ENCODE peak calls at places on chromosomes 13 and 19, in seven cellular contexts. A, U, H, L, M, Q and Z are unnamed samples. For H3K9me3 and H3K27me3, the result is how much of the 10 kb centered on the place peaks cover.

GRCh38 chr13:29858667-29859066 is 8.2 kb upstream of the UBL3 start:
- DNase-seq in A (no peak), L (no peak), H (no peak), U (no peak), M (no peak), Q (no peak), Z (no peak)

GRCh38 chr13:49238621-49239020 is 9.1 kb upstream of the CDADC1 start:
- DNase-seq in H (no peak), L (no peak), U (no peak), M (no peak), Q (no peak), A (no peak), Z (no peak)

GRCh38 chr13:23848639-23849282 is 40.4 kb downstream of the MIPEP start:
- DNase-seq in H (no peak), A (no peak), L (no peak), Q (no peak), U (no peak), M (no peak), Z (no peak)

GRCh38 chr19:10975374-10976036 is 14.7 kb downstream of the SMARCA4 start:
- DNase-seq in A (peak), U (peak), Q (no peak), H (no peak), L (peak), M (no peak), Z (no peak)

GRCh38 chr13:99661791-99662190 is 160.5 kb downstream of the TM9SF2 start:
- DNase-seq in A (no peak), H (no peak), L (no peak), M (peak), Q (no peak), U (no peak), Z (no peak)

GRCh38 chr19:13953021-13953531 is 767 bp downstream of the DCAF15 start:
- DNase-seq in H (no peak), A (no peak), U (peak), Q (no peak), L (no peak), M (peak), Z (peak)

GRCh38 chr19:18253716-18254115 is 20.5 kb downstream of the IQCN start:
- DNase-seq in U (no peak), H (no peak), A (no peak), M (no peak), Q (no peak), L (no peak), Z (no peak)

GRCh38 chr13:83798731-83799130 is 83.5 kb downstream of the SLITRK1 start:
- DNase-seq in M (no peak), A (no peak), H (no peak), U (peak), L (no peak), Q (no peak), Z (no peak)

GRCh38 chr19:46192990-46193650 is 36.4 kb upstream of the IGFL1 start:
- DNase-seq in M (no peak), L (no peak), H (no peak), A (no peak), Q (no peak), U (peak), Z (no peak)

GRCh38 chr13:112619730-112620639 is 32.0 kb upstream of the TUBGCP3 start:
- DNase-seq in U (peak), H (peak), A (no peak), Q (no peak), M (peak), L (no peak), Z (no peak)

GRCh38 chr13:73740681-73741080 is 393.5 kb downstream of the KLF12 start:
- DNase-seq in A (no peak), Q (no peak), M (no peak), L (no peak), U (no peak), H (no peak), Z (no peak)

GRCh38 chr13:78881746-78882145 is 222.8 kb upstream of the OBI1 start:
- DNase-seq in H (no peak), Q (no peak), A (no peak), L (no peak), U (no peak), M (no peak), Z (no peak)

GRCh38 chr13:51479199-51479523 is 26.3 kb upstream of the INTS6 start:
- DNase-seq in H (no peak), Q (no peak), U (peak), A (no peak), L (no peak), M (no peak), Z (no peak)

GRCh38 chr19:38388310-38389100 is at the start of gene SPRED3:
- DNase-seq in H (no peak), L (peak), Q (no peak), M (peak), A (peak), U (no peak), Z (no peak)

GRCh38 chr19:7540761-7541480 is 5.4 kb downstream of the PNPLA6 start:
- DNase-seq in L (peak), A (no peak), H (peak), Q (no peak), M (peak), U (no peak), Z (peak)

GRCh38 chr13:32840840-32841713 is 175.1 kb upstream of the KL start:
- DNase-seq in L (peak), A (no peak), Q (no peak), M (no peak), U (no peak), H (no peak), Z (no peak)

GRCh38 chr13:114059946-114060860 is 72.2 kb downstream of the RASA3 start:
- DNase-seq in Q (no peak), M (no peak), U (no peak), L (peak), H (no peak), A (no peak), Z (no peak)

GRCh38 chr19:18730885-18731513 is 47.5 kb downstream of the CRTC1 start:
- DNase-seq in H (no peak), A (no peak), M (no peak), U (no peak), Q (no peak), L (no peak), Z (no peak)

GRCh38 chr13:74226791-74227475 is 92.7 kb upstream of the KLF12 start:
- DNase-seq in L (no peak), H (no peak), U (no peak), A (no peak), M (no peak), Q (no peak), Z (no peak)

GRCh38 chr13:110425444-110425780 is 118.3 kb downstream of the COL4A2 start:
- DNase-seq in U (peak), L (no peak), M (no peak), A (no peak), Q (no peak), H (no peak), Z (no peak)

GRCh38 chr13:43876366-43876765 is 3.2 kb downstream of the CCDC122 start:
- DNase-seq in H (no peak), U (no peak), L (no peak), A (no peak), Q (no peak), M (no peak), Z (no peak)

GRCh38 chr19:17159466-17160393 is 55.4 kb upstream of the USE1 start:
- DNase-seq in Q (no peak), L (no peak), M (no peak), U (no peak), H (no peak), A (no peak), Z (no peak)

GRCh38 chr19:11479470-11480080 is 1.3 kb downstream of the ELAVL3 start:
- DNase-seq in M (peak), H (no peak), A (no peak), L (peak), Q (no peak), U (no peak), Z (no peak)

GRCh38 chr19:33064117-33064777 is 441 bp downstream of the RHPN2 start:
- DNase-seq in U (peak), H (no peak), L (no peak), M (no peak), A (no peak), Q (peak), Z (no peak)

GRCh38 chr13:19927117-19927734 is 31.3 kb upstream of the ZMYM2 start:
- DNase-seq in A (no peak), Q (peak), L (no peak), U (peak), H (peak), M (peak), Z (peak)

GRCh38 chr13:48560657-48561337 is 27.9 kb upstream of the RCBTB2 start:
- DNase-seq in U (no peak), Q (no peak), M (no peak), L (no peak), H (no peak), A (no peak), Z (no peak)

GRCh38 chr13:35768551-35768950 is 292.1 kb upstream of the MAB21L1 start:
- DNase-seq in M (no peak), A (no peak), H (no peak), L (no peak), Q (no peak), U (peak), Z (no peak)

GRCh38 chr13:33751151-33751550 is 66.8 kb upstream of the RFC3 start:
- DNase-seq in A (no peak), L (no peak), U (peak), M (no peak), Q (no peak), H (no peak), Z (no peak)

GRCh38 chr13:94548382-94549240 is 47.3 kb downstream of the TGDS start:
- DNase-seq in L (no peak), Q (peak), A (peak), U (peak), H (peak), M (peak), Z (no peak)

GRCh38 chr13:102172406-102172805 is 229.4 kb downstream of the FGF14 start:
- DNase-seq in A (no peak), Q (no peak), U (no peak), H (no peak), L (no peak), M (no peak), Z (no peak)

DNA sequence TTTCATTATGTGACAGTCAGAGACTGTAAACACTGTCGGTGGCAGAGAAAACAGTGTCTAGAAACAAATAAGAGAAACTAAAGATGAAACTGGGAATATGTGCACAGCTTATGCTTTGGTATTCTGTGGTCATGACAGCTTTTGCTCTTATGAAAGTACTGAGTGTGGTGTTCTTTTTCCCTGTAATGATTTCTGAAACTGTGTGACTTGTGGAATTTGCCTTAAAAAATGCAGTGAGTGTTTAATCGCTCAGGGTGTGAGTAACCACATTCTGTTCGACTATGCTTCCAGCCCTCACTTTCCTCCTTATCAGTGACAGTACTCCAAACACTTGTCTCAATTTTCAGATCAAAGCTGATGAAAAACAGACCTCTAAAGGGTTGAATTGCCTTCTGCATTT is 66.9 kb upstream of the DIAPH3 start:
- DNase-seq in H (no peak), U (peak), L (no peak), M (no peak), A (no peak), Q (peak), Z (no peak)
- H3K27ac ChIP-seq in H (no peak), U (peak), L (no peak), M (no peak), A (no peak), Q (no peak), Z (no peak)

GRCh38 chr13:103255587-103256301 is 189.5 kb upstream of the SLC10A2 start:
- DNase-seq in Q (no peak), L (no peak), U (no peak), M (no peak), A (no peak), H (no peak), Z (no peak)
- H3K9me3 ChIP-seq in Q (under half), L (under half), U (under half), M (under half), A (under half), H (under half), Z (under half)

GRCh38 chr13:41231025-41231677 is 32.2 kb downstream of the MTRF1 start:
- DNase-seq in A (no peak), U (no peak), Q (no peak), M (no peak), H (no peak), L (no peak), Z (no peak)
- H3K27me3 ChIP-seq in A (under half), U (under half), Q (under half), M (under half), H (under half), L (under half), Z (under half)

GRCh38 chr19:42206871-42207755 is 10.4 kb downstream of the DEDD2 start:
- DNase-seq in Q (no peak), L (no peak), M (no peak), H (no peak), U (peak), A (no peak), Z (no peak)

GRCh38 chr19:42207767-42208259 is 9.7 kb downstream of the DEDD2 start:
- DNase-seq in L (no peak), H (no peak), U (peak), Q (no peak), M (no peak), A (no peak), Z (no peak)

GRCh38 chr19:42204684-42205083 is 12.8 kb downstream of the DEDD2 start:
- DNase-seq in L (no peak), U (no peak), A (no peak), M (no peak), Q (no peak), H (no peak), Z (no peak)

GRCh38 chr19:42203700-42204099 is 13.8 kb downstream of the DEDD2 start:
- DNase-seq in U (no peak), M (no peak), H (no peak), A (no peak), L (peak), Q (no peak), Z (no peak)

GRCh38 chr19:42208612-42209011 is 8.9 kb downstream of the DEDD2 start:
- DNase-seq in U (no peak), A (no peak), L (no peak), Q (no peak), M (no peak), H (no peak), Z (no peak)
- H3K27ac ChIP-seq in U (no peak), A (no peak), L (no peak), Q (no peak), M (no peak), H (peak), Z (peak)

DNA sequence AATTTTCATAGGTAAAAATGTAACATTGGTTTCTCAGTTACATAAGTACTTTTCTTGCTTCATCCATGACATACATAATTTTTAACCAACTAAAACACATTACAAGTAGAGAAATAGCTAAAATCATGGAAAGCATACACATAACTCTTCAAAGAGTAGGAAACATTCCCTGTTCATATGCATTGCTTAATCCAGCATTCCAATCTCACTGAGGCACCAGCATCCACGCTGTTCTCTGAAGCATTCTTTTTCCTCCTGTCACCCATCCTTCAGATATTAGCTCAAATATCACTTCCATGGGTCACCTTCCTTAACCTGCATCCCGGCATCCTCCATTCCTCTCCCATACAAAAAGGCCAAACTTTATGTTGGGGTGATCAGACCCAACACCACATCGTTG is 79.1 kb downstream of the ZNF254 start:
- DNase-seq in H (no peak), A (no peak), U (no peak), M (no peak), L (no peak), Q (no peak), Z (no peak)
- H3K9me3 ChIP-seq in H (under half), A (under half), U (under half), M (under half), L (under half), Q (under half), Z (under half)

DNA sequence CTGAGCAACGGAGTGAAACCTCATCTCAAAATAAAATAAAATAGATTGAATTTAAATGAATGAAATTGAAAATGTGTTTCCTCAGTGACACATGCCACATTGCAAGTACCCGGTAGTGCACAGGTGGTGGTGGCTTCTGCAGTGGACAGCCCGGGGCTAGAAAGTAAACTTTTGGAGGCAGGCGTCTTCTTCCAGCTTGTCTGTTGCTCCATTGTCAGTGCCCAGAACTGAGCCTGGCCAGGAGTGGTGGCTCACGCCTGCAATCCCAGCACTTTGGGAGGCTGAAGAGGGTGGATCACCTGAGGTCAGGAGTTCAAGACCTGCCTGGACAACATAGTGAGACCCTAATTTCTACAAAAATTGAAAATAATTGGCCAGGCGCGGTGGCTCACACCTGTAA is 5.7 kb downstream of the MYH14 start:
- DNase-seq in A (no peak), L (peak), H (no peak), U (no peak), M (no peak), Q (no peak), Z (no peak)
- H3K27me3 ChIP-seq in A (under half), L (under half), H (under half), U (under half), M (under half), Q (half or more), Z (under half)

GRCh38 chr19:2012941-2013682 is 2.4 kb downstream of the BTBD2 start:
- DNase-seq in L (no peak), A (no peak), U (no peak), Q (no peak), M (no peak), H (no peak), Z (no peak)
- H3K27ac ChIP-seq in L (no peak), A (no peak), U (no peak), Q (no peak), M (no peak), H (no peak), Z (no peak)

GRCh38 chr13:90538063-90538462 is 809.4 kb upstream of the MIR17HG start:
- DNase-seq in M (no peak), L (no peak), U (no peak), A (no peak), Q (no peak), H (no peak), Z (no peak)

GRCh38 chr13:90545070-90545840 is 802.2 kb upstream of the MIR17HG start:
- DNase-seq in A (no peak), H (no peak), L (no peak), M (no peak), Q (no peak), U (no peak), Z (no peak)

GRCh38 chr13:90541346-90541745 is 806.1 kb upstream of the MIR17HG start:
- DNase-seq in L (no peak), A (no peak), U (no peak), H (no peak), Q (no peak), M (no peak), Z (no peak)

GRCh38 chr13:90547272-90547790 is 800.2 kb upstream of the MIR17HG start:
- DNase-seq in Q (no peak), M (no peak), H (no peak), L (no peak), U (no peak), A (no peak), Z (no peak)

DNA sequence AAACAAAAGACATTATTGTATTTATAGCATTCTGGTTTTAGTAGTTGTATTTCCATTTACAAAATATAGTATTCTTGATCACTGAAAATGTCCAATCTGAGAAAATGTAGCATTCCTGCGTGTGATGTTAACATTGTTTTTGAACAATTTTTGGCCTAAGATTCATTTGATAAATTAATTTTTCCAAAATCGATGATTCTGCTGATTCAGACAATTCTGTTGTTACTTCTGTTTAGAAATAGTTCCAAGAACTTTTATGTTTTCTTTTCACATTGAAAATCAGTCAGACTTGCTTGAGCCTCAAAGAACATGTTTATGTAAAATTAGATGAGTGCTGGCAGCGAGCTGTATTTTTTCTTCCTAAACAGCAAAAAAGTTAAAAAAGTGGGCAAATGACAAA is 804.5 kb upstream of the MIR17HG start:
- DNase-seq in Q (no peak), M (no peak), H (no peak), U (no peak), A (no peak), L (no peak), Z (no peak)
- H3K9me3 ChIP-seq in Q (under half), M (under half), H (under half), U (under half), A (under half), L (under half), Z (under half)

DNA sequence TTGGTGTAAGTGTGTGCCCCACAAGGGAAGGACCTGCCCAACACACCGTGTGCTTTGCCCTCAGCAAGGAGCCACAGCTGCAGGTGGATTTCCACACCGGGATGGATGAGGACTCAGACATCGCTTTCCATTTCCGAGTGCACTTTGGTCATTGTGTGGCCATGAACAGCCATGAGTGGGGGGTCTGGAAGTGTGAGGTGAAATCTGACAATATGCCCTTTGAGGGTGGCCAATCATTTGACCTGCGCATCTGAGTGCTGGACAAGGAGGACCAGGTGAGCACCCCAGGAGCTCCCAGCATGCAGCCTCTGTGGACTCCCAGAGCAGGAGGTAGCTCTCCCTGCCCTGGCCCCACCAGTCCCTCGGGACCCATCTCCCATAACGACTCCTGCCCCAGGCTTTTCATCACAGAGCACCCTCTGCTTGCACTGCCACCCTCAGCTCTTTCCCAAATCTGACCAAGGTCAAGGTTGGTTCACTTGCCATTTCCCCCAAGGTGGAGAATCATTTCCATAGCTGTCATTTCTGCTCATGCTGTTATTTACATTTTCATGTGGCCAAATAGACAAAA is 13.2 kb upstream of the EID2 start:
- DNase-seq in A (no peak), L (no peak), M (no peak), H (no peak), U (no peak), Q (no peak), Z (no peak)
- H3K27me3 ChIP-seq in A (under half), L (under half), M (under half), H (under half), U (under half), Q (under half), Z (under half)